ENCODE peak calls at places on chromosomes 13 and 19, in nine cellular contexts. U, Y, Q, O, B, W, X, I and M are unnamed samples.

GRCh38 chr19:42281175-42282035 is 12.4 kb downstream of the CIC start:
- DNase-seq in U (no peak), Y (no peak), Q (no peak), O (no peak), B (peak), W (no peak), X (peak), I (no peak), M (no peak)

GRCh38 chr19:10730932-10731331 is 13.1 kb downstream of the DNM2 start:
- DNase-seq in U (no peak), Y (peak), Q (no peak), O (no peak), B (no peak), W (no peak), X (no peak), I (no peak), M (no peak)

GRCh38 chr19:11377237-11377636 is 2.8 kb downstream of the SWSAP1 start:
- DNase-seq in U (no peak), Y (no peak), Q (no peak), O (no peak), B (no peak), W (no peak), X (peak), I (no peak), M (no peak)

GRCh38 chr13:49627831-49628652 is at the start of gene ARL11:
- DNase-seq in U (peak), Y (peak), Q (peak), O (no peak), B (no peak), W (peak), X (no peak), I (no peak), M (no peak)

GRCh38 chr19:19460258-19460731 is 54.8 kb downstream of the GATAD2A start:
- DNase-seq in U (peak), Y (no peak), Q (no peak), O (no peak), B (no peak), W (peak), X (no peak), I (no peak), M (no peak)

GRCh38 chr19:31770220-31770619 is 421.0 kb upstream of the TSHZ3 start:
- DNase-seq in U (no peak), Y (no peak), Q (no peak), O (no peak), B (no peak), W (no peak), X (no peak), I (no peak), M (no peak)

GRCh38 chr19:41299046-41299754 is 10.8 kb upstream of the CCDC97 start:
- DNase-seq in U (peak), Y (no peak), Q (no peak), O (no peak), B (no peak), W (no peak), X (no peak), I (no peak), M (no peak)

GRCh38 chr13:32824671-32825070 is 191.6 kb upstream of the KL start:
- DNase-seq in U (no peak), Y (no peak), Q (no peak), O (no peak), B (no peak), W (no peak), X (no peak), I (no peak), M (no peak)

GRCh38 chr19:1101337-1101698 is 2.5 kb upstream of the GPX4 start:
- DNase-seq in U (peak), Y (peak), Q (no peak), O (no peak), B (no peak), W (no peak), X (no peak), I (no peak), M (no peak)

GRCh38 chr19:5703819-5704818 is 14.0 kb downstream of the RPL36 start:
- DNase-seq in U (no peak), Y (no peak), Q (no peak), O (no peak), B (no peak), W (no peak), X (no peak), I (no peak), M (no peak)

GRCh38 chr19:49469828-49470614 is 4.0 kb upstream of the FLT3LG start:
- DNase-seq in U (no peak), Y (peak), Q (peak), O (no peak), B (no peak), W (peak), X (no peak), I (no peak), M (no peak)

GRCh38 chr19:5805465-5806132 is 732 bp downstream of the NRTN start:
- DNase-seq in U (peak), Y (peak), Q (peak), O (no peak), B (peak), W (peak), X (no peak), I (peak), M (peak)

GRCh38 chr13:91482427-91482826 is 84.0 kb downstream of the GPC5 start:
- DNase-seq in U (no peak), Y (no peak), Q (no peak), O (no peak), B (no peak), W (no peak), X (no peak), I (no peak), M (no peak)

GRCh38 chr19:47152632-47153031 is 22.0 kb downstream of the SAE1 start:
- DNase-seq in U (no peak), Y (no peak), Q (no peak), O (no peak), B (no peak), W (no peak), X (no peak), I (no peak), M (no peak)

GRCh38 chr19:42327381-42327780 is 1.9 kb downstream of the MEGF8 start:
- DNase-seq in U (no peak), Y (no peak), Q (no peak), O (no peak), B (no peak), W (no peak), X (no peak), I (no peak), M (no peak)

GRCh38 chr19:32567486-32567885 is 13.5 kb upstream of the PDCD5 start:
- DNase-seq in U (no peak), Y (no peak), Q (no peak), O (no peak), B (no peak), W (no peak), X (no peak), I (no peak), M (no peak)

GRCh38 chr19:1690570-1691307 is 38.3 kb upstream of the TCF3 start:
- DNase-seq in U (peak), Y (peak), Q (peak), O (no peak), B (peak), W (peak), X (no peak), I (no peak), M (no peak)

GRCh38 chr19:58366576-58367430 is 4.3 kb upstream of the ZNF497 start:
- DNase-seq in U (peak), Y (no peak), Q (no peak), O (no peak), B (no peak), W (no peak), X (no peak), I (no peak), M (no peak)

GRCh38 chr13:19985219-19985556 is 26.7 kb downstream of the ZMYM2 start:
- DNase-seq in U (no peak), Y (no peak), Q (no peak), O (no peak), B (no peak), W (no peak), X (no peak), I (no peak), M (no peak)

GRCh38 chr19:17456127-17456526 is 4.6 kb downstream of the NXNL1 start:
- DNase-seq in U (no peak), Y (no peak), Q (no peak), O (no peak), B (no peak), W (no peak), X (no peak), I (no peak), M (no peak)

GRCh38 chr19:55379161-55379560 is 2.5 kb downstream of the TMEM190 start:
- DNase-seq in U (no peak), Y (no peak), Q (no peak), O (no peak), B (no peak), W (no peak), X (no peak), I (no peak), M (no peak)

GRCh38 chr13:38409771-38410170 is 60.1 kb downstream of the UFM1 start:
- DNase-seq in U (no peak), Y (no peak), Q (no peak), O (no peak), B (no peak), W (no peak), X (no peak), I (no peak), M (no peak)

GRCh38 chr19:56091066-56091490 is 30.0 kb downstream of the ZNF787 start:
- DNase-seq in U (no peak), Y (no peak), Q (no peak), O (no peak), B (no peak), W (no peak), X (no peak), I (no peak), M (no peak)

GRCh38 chr13:32409561-32410440 is 18.1 kb downstream of the N4BP2L1 start:
- DNase-seq in U (no peak), Y (no peak), Q (no peak), O (no peak), B (peak), W (no peak), X (peak), I (no peak), M (no peak)

GRCh38 chr13:28658539-28658795 is 463 bp upstream of the POMP start:
- DNase-seq in U (no peak), Y (no peak), Q (no peak), O (no peak), B (no peak), W (no peak), X (no peak), I (no peak), M (no peak)

GRCh38 chr19:31064486-31064885 is 284.8 kb downstream of the TSHZ3 start:
- DNase-seq in U (no peak), Y (no peak), Q (no peak), O (no peak), B (peak), W (no peak), X (no peak), I (no peak), M (no peak)

GRCh38 chr13:94382520-94382919 is 97.0 kb downstream of the DCT start:
- DNase-seq in U (no peak), Y (no peak), Q (no peak), O (no peak), B (no peak), W (no peak), X (no peak), I (no peak), M (no peak)

GRCh38 chr13:29993716-29994488 is 143.5 kb upstream of the UBL3 start:
- DNase-seq in U (no peak), Y (no peak), Q (no peak), O (no peak), B (peak), W (no peak), X (no peak), I (no peak), M (no peak)

GRCh38 chr19:56718231-56718630 is 46.7 kb upstream of the ZNF835 start:
- DNase-seq in U (no peak), Y (no peak), Q (no peak), O (no peak), B (no peak), W (no peak), X (no peak), I (no peak), M (no peak)

GRCh38 chr13:106182404-106182803 is 353.1 kb downstream of the EFNB2 start:
- DNase-seq in U (no peak), Y (no peak), Q (no peak), O (no peak), B (no peak), W (no peak), X (no peak), I (no peak), M (no peak)

DNA sequence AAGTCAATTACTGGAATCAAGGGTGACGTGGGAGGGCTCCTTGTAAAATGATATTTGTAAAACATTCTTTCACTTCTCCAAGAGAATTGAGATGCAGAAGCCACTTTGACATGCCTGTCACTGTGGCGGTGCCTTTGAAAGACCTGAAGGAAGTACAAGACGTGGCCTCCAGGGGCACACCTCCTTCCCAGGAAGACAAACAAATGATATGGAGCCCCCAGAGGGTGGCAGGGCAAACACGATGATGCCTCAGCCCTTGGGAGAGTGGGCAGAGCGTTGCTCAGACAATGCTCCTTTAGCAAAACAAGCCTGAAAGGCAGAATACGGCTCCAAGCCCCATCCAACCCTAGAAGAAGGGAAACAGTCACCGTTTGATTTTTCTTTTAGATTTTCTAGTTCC is 9.3 kb upstream of the ATP12A start:
- DNase-seq in U (no peak), Y (no peak), Q (no peak), O (no peak), B (peak), W (peak), X (no peak), I (no peak), M (no peak)
- TF ChIP-seq CTCF in U (no peak), Y (no peak), Q (no peak), O (no peak), B (no peak), W (peak), X (no peak), I (peak), M (no peak)

GRCh38 chr19:53912653-53913052 is 3.6 kb downstream of the CACNG7 start:
- DNase-seq in U (no peak), Y (no peak), Q (no peak), O (no peak), B (no peak), W (no peak), X (no peak), I (no peak), M (no peak)
- TF ChIP-seq CTCF in U (peak), Y (no peak), Q (no peak), O (no peak), B (peak), W (no peak), X (no peak), I (peak), M (peak)

DNA sequence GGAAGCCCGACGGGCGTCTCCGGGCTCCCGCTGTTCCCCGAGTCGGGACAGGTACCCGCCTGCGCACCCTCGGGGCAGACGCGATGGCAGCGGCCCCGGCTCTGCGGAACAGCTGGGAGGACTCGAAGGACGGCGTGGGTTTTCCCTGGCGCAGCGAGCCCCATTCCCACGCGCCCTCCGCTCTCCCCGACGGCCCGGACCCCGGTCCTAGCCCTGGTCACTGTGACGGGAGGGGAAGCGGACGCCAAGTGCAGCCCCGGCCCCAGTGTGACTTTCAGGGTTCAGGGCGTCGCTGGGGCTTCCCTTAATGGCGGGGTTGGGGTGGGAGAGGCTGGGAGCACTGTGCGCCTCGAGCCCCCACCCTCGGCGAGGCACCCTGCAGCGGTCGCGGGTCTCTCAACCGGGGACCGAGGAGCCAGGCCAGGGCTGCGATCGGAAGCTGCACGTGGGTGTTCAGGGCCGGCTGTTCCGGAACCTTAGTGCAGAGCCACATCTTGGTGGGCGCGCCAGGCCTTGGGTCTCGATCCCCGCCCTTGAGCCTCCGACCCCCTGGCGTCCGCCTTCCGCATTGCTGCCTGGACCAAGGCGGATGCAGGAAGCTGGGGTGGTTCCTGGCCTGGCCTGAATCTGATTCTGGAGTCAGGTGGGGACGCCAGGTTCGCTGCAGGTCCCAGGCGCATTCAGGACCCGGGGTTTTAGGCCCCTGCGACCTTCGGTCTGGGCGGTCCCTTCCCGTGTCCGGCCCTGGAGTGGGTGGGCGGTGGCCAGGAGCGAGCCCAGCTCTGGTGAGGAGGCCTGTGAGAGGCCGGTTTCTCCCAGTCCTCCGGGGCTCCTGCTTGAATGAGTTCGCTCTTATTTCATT is 3.5 kb downstream of the LGALS7B start:
- DNase-seq in U (peak), Y (peak), Q (no peak), O (no peak), B (no peak), W (peak), X (no peak), I (no peak), M (no peak)
- TF ChIP-seq CTCF in U (peak), Y (no peak), Q (no peak), O (peak), B (peak), W (no peak), X (no peak), I (peak), M (no peak)

GRCh38 chr13:92972751-92973150 is 253.9 kb upstream of the GPC6 start:
- DNase-seq in U (no peak), Y (no peak), Q (no peak), O (no peak), B (no peak), W (no peak), X (no peak), I (no peak), M (no peak)
- TF ChIP-seq CTCF in U (no peak), Y (no peak), Q (no peak), O (no peak), B (no peak), W (no peak), X (no peak), I (no peak), M (no peak)

GRCh38 chr19:8738377-8738776 is 16.9 kb downstream of the OR2Z1 start:
- DNase-seq in U (no peak), Y (no peak), Q (no peak), O (no peak), B (no peak), W (no peak), X (no peak), I (no peak), M (no peak)
- TF ChIP-seq CTCF in U (no peak), Y (no peak), Q (no peak), O (no peak), B (no peak), W (no peak), X (no peak), I (no peak), M (no peak)

GRCh38 chr13:48504606-48505369 is 28.1 kb downstream of the RCBTB2 start:
- DNase-seq in U (no peak), Y (no peak), Q (no peak), O (no peak), B (no peak), W (no peak), X (no peak), I (no peak), M (no peak)
- TF ChIP-seq CTCF in U (no peak), Y (no peak), Q (no peak), O (no peak), B (no peak), W (no peak), X (no peak), I (no peak), M (no peak)